ENCODE peak calls at places on chromosome 14, in ten cellular contexts. X is thyroid gland, K is ovary, Q is adrenal gland, U is uterus, F is stomach, P is esophagus squamous epithelium, Y is IMR-90, M is A549, L is Peyer's patch. N is an unnamed sample.

GRCh38 chr14:60977848-60978247 is 3.0 kb downstream of the TRMT5 start:
- DNase-seq in Q (no peak), Y (no peak), K (no peak), X (no peak), U (no peak), L (no peak), M (no peak), F (no peak), P (no peak), N (no peak)

GRCh38 chr14:90788031-90788430 is 28.2 kb downstream of the TTC7B start:
- DNase-seq in Y (no peak), X (no peak), K (peak; percentile 9), P (no peak), F (no peak), L (peak; percentile 50), M (no peak), U (no peak), Q (no peak), N (no peak)

GRCh38 chr14:38989917-38990546 is 113.0 kb downstream of the SEC23A start:
- DNase-seq in L (no peak), Y (no peak), P (no peak), M (no peak), Q (no peak), U (no peak), X (no peak), F (no peak), K (no peak), N (no peak)

GRCh38 chr14:86852530-86852929 is 1140.5 kb downstream of the GALC start:
- DNase-seq in Q (no peak), K (no peak), M (no peak), L (no peak), X (no peak), P (no peak), U (no peak), Y (peak; percentile 87), F (no peak), N (no peak)

GRCh38 chr14:101049942-101050341 is 146.4 kb upstream of the RTL1 start:
- DNase-seq in X (no peak), L (no peak), Q (no peak), P (no peak), F (no peak), K (no peak), M (no peak), U (no peak), Y (no peak), N (no peak)

GRCh38 chr14:96888158-96888557 is 91.0 kb downstream of the VRK1 start:
- DNase-seq in U (no peak), X (no peak), Q (no peak), Y (no peak), P (no peak), K (no peak), M (no peak), L (no peak), F (no peak), N (no peak)

GRCh38 chr14:50014809-50015208 is 101.6 kb downstream of the VCPKMT start:
- DNase-seq in Q (no peak), M (no peak), P (no peak), L (no peak), K (no peak), U (no peak), F (no peak), Y (no peak), X (no peak), N (no peak)

GRCh38 chr14:57487771-57488170 is 5.9 kb downstream of the CCDC198 start:
- DNase-seq in U (no peak), P (no peak), F (no peak), X (no peak), L (no peak), Y (peak; percentile 2), K (no peak), Q (no peak), M (no peak), N (no peak)

GRCh38 chr14:100604709-100605108 is 17.5 kb upstream of the BEGAIN start:
- DNase-seq in Q (no peak), X (no peak), K (peak; percentile 8), M (no peak), F (no peak), Y (no peak), U (no peak), L (peak; percentile 33), P (no peak), N (peak; percentile 3)

GRCh38 chr14:50668008-50668851 is at the start of gene SAV1:
- DNase-seq in L (peak; percentile 88), M (peak; percentile 83), K (peak; percentile 89), Y (peak; percentile 87), F (peak; percentile 84), Q (peak; percentile 83), U (peak; percentile 85), P (no peak), X (peak; percentile 83), N (peak; percentile 87)

GRCh38 chr14:86532219-86532618 is 1002.3 kb downstream of the FLRT2 start:
- DNase-seq in K (no peak), L (no peak), X (no peak), U (no peak), F (peak; percentile 56), Y (peak; percentile 25), M (no peak), Q (no peak), P (no peak), N (no peak)

GRCh38 chr14:94377866-94378470 is 10.4 kb downstream of the SERPINA1 start:
- DNase-seq in L (no peak), Y (no peak), U (no peak), K (no peak), M (no peak), Q (no peak), F (no peak), P (no peak), X (no peak), N (no peak)

GRCh38 chr14:61140872-61141271 is 140.3 kb downstream of the TMEM30B start:
- DNase-seq in M (no peak), F (no peak), U (no peak), Q (no peak), X (no peak), K (no peak), P (no peak), Y (peak; percentile 96), L (no peak), N (no peak)

GRCh38 chr14:51327376-51327775 is 87.3 kb downstream of the TMX1 start:
- DNase-seq in Q (no peak), L (no peak), U (no peak), P (no peak), Y (peak; percentile 52), X (no peak), K (no peak), M (no peak), F (no peak), N (no peak)

GRCh38 chr14:84770030-84770429 is 759.9 kb upstream of the FLRT2 start:
- DNase-seq in P (no peak), U (no peak), M (no peak), K (no peak), L (no peak), Q (no peak), F (no peak), Y (no peak), X (no peak), N (no peak)

DNA sequence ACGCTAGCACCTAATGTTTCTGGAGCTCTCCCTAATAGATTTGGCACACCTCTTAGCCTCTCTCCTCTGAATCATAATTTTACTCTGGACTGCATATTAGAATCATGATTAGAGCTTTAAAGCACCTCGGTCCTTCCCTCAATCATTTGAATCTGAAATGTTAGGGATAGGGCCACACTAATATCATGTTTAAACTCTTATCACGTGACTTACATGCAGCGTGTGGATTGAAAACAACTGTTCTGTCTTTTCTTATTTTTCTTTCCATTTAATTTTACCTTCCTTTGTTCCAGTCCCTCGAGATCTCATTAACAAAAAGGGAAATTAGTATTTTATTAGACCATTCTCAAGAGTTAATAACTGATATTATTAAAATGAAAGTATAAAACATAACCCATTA is 762.5 kb upstream of the FLRT2 start:
- DNase-seq in K (no peak), X (no peak), Y (no peak), F (no peak), M (no peak), L (no peak), U (no peak), Q (no peak), P (no peak), N (no peak)
- TF ChIP-seq POLR2A in K (no peak), X (no peak), Y (no peak), F (no peak), M (no peak), L (no peak), U (no peak), Q (no peak), P (no peak), N (no peak)

GRCh38 chr14:34713681-34714319 is 593 bp downstream of the CFL2 start:
- DNase-seq in M (peak; percentile 51), L (peak; percentile 56), U (peak; percentile 47), F (peak; percentile 27), K (no peak), P (no peak), Y (peak; percentile 84), X (peak; percentile 76), Q (peak; percentile 32), N (peak; percentile 37)
- TF ChIP-seq POLR2A in M (no peak), L (no peak), U (peak; percentile 34), F (no peak), K (no peak), P (no peak), Y (peak; percentile 64), X (no peak), Q (peak; percentile 67), N (peak; percentile 43)

DNA sequence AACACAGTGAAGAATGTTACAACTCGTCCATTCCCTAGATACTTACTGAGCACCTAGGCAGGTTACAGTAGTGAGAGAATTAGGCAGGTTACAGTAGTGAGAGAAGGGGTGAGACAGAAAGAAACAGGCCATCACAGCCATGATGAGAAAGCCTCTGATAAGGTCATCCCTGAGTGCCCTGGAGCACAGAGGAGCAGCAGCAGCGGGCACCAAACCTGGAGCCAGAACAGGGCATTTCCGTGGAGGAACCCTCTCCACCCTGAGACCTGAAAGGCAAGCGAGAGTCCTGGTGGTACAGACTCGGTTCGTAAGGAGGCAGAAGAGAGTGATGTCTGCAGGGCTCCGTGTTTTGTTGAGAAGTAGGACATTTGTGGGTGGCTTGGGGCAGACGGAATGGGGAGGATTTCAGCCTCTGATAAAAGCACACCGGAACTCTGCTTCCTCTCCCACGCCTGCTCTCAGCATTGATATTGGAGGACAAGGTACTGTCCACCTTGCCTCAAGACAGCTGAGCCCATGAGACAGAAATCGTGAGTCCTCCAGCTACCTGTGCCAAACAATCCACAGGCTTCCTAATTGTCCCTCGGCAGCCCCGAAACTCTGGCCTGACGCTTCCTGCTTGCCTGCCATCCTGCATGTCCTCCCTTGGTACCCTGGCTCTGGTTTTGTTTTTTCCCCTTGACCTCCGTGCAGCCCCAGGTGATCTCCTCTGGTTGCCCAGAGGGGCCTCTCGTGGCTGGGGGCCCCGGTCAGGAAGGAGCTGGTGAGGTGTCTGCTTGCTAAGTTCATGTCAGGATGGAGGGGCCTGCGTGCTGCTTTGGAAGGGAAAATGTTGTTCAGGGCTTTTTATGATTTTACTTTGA is 136.1 kb downstream of the GCH1 start:
- DNase-seq in F (no peak), U (no peak), Y (no peak), M (no peak), Q (no peak), L (no peak), K (no peak), P (no peak), X (no peak), N (no peak)
- TF ChIP-seq POLR2A in F (no peak), U (no peak), Y (no peak), M (no peak), Q (no peak), L (no peak), K (no peak), P (no peak), X (no peak), N (no peak)

DNA sequence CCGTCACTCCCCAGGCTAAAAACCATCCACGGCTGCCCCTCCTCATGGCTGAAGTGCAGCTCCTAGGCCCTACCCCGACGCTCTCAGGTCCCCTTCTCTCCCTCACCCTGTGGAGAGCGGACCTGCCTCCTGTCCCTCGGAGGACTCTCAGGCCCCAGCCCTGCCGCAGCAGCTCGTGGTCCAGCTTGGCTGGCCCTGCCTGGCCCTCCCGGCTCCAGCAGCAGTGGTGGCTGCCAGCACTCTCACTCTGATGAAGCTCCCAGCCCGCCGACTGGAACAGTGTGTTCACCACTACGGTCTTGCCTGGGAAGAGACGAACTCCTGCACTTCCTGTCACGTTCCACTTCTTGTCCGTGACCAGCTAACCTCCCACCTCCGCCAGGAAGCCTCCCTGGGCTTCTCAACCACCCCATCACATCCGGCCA is 11.1 kb downstream of the BAG5 start:
- DNase-seq in L (peak; percentile 56), Y (no peak), M (no peak), Q (no peak), F (no peak), P (no peak), U (peak; percentile 83), K (no peak), X (peak; percentile 94), N (no peak)
- TF ChIP-seq POLR2A in L (no peak), Y (no peak), M (no peak), Q (no peak), F (no peak), P (peak; percentile 25), U (no peak), K (no peak), X (peak; percentile 43), N (no peak)

N was measured in transverse colon.